ENCODE peak calls at places on chromosomes 1 and 21, in eight cellular contexts. B is progenitor cell of endocrine pancreas, I is cardiac fibroblast, E is HFFc6, M is lower leg skin, W is omental fat pad, F is mucosa of descending colon, S is GM23338. P is an unnamed sample.

GRCh38 chr1:109712321-109712864 is 342 bp downstream of the GSTM5 start:
- DNase-seq in B (no peak), I (no peak), E (no peak), M (no peak), W (no peak), F (no peak), S (no peak), P (no peak)

GRCh38 chr1:222105393-222105737 is 363.5 kb upstream of the DUSP10 start:
- DNase-seq in B (no peak), I (no peak), E (no peak), M (no peak), W (no peak), F (peak), S (no peak), P (no peak)

GRCh38 chr1:158146165-158146564 is 34.5 kb upstream of the CD1D start:
- DNase-seq in B (no peak), I (peak), E (peak), M (no peak), W (no peak), F (no peak), S (no peak), P (no peak)

GRCh38 chr1:158818560-158818959 is 12.6 kb upstream of the MNDA start:
- DNase-seq in B (no peak), I (no peak), E (no peak), M (no peak), W (no peak), F (no peak), S (no peak), P (no peak)

GRCh38 chr1:165824269-165824643 is 3.2 kb upstream of the UCK2 start:
- DNase-seq in B (no peak), I (no peak), E (no peak), M (no peak), W (no peak), F (no peak), S (no peak), P (no peak)

GRCh38 chr21:44065428-44065827 is 41.8 kb upstream of the PWP2 start:
- DNase-seq in B (no peak), I (peak), E (no peak), M (peak), W (no peak), F (peak), S (no peak), P (peak)

GRCh38 chr1:244050835-244051444 is at the start of gene ZBTB18:
- DNase-seq in B (no peak), I (peak), E (peak), M (peak), W (no peak), F (peak), S (peak), P (no peak)

GRCh38 chr1:196680107-196680506 is 28.3 kb downstream of the CFH start:
- DNase-seq in B (no peak), I (no peak), E (no peak), M (no peak), W (no peak), F (no peak), S (no peak), P (no peak)

GRCh38 chr1:235207202-235207565 is 46.1 kb upstream of the RBM34 start:
- DNase-seq in B (no peak), I (no peak), E (no peak), M (no peak), W (no peak), F (no peak), S (no peak), P (no peak)

GRCh38 chr1:226436855-226437491 is 29.1 kb upstream of the PARP1 start:
- DNase-seq in B (no peak), I (no peak), E (no peak), M (peak), W (no peak), F (no peak), S (no peak), P (peak)

GRCh38 chr21:38861006-38861405 is 55.3 kb downstream of the ETS2 start:
- DNase-seq in B (no peak), I (peak), E (no peak), M (no peak), W (no peak), F (no peak), S (no peak), P (no peak)

GRCh38 chr1:84103197-84103992 is 40.7 kb upstream of the PRKACB start:
- DNase-seq in B (no peak), I (peak), E (peak), M (no peak), W (no peak), F (peak), S (peak), P (no peak)

GRCh38 chr1:245319161-245319560 is 164.4 kb downstream of the KIF26B start:
- DNase-seq in B (no peak), I (no peak), E (no peak), M (no peak), W (no peak), F (no peak), S (no peak), P (no peak)

GRCh38 chr1:220298470-220298869 is 26.2 kb upstream of the RAB3GAP2 start:
- DNase-seq in B (no peak), I (no peak), E (no peak), M (no peak), W (no peak), F (no peak), S (peak), P (no peak)

GRCh38 chr1:56920551-56920950 is 45.3 kb downstream of the C8B start:
- DNase-seq in B (no peak), I (peak), E (no peak), M (no peak), W (no peak), F (no peak), S (no peak), P (no peak)

GRCh38 chr1:11610629-11611180 is 43.5 kb downstream of the FBXO2 start:
- DNase-seq in B (no peak), I (no peak), E (no peak), M (no peak), W (no peak), F (no peak), S (no peak), P (no peak)

GRCh38 chr1:53525595-53525994 is 66.4 kb downstream of the DMRTB1 start:
- DNase-seq in B (no peak), I (no peak), E (peak), M (no peak), W (no peak), F (no peak), S (peak), P (no peak)

GRCh38 chr1:20143734-20144565 is 4.8 kb downstream of the PLA2G2F start:
- DNase-seq in B (no peak), I (no peak), E (no peak), M (no peak), W (no peak), F (no peak), S (no peak), P (no peak)

GRCh38 chr1:117466761-117467160 is 99.5 kb downstream of the MAN1A2 start:
- DNase-seq in B (no peak), I (peak), E (no peak), M (no peak), W (no peak), F (no peak), S (no peak), P (no peak)

GRCh38 chr1:156126701-156127534 is 12.4 kb downstream of the LMNA start:
- DNase-seq in B (no peak), I (peak), E (peak), M (peak), W (no peak), F (peak), S (no peak), P (no peak)

GRCh38 chr1:246566808-246567154 is 525 bp downstream of the CNST start:
- DNase-seq in B (no peak), I (peak), E (peak), M (no peak), W (no peak), F (no peak), S (no peak), P (no peak)

GRCh38 chr1:199297174-199297573 is 658.3 kb downstream of the PTPRC start:
- DNase-seq in B (no peak), I (no peak), E (no peak), M (no peak), W (no peak), F (no peak), S (no peak), P (no peak)

GRCh38 chr1:21050031-21050430 is 126.7 kb downstream of the EIF4G3 start:
- DNase-seq in B (no peak), I (peak), E (no peak), M (no peak), W (no peak), F (no peak), S (no peak), P (no peak)

GRCh38 chr21:46661211-46661625 is 25.7 kb downstream of the PRMT2 start:
- DNase-seq in B (no peak), I (peak), E (peak), M (no peak), W (no peak), F (peak), S (peak), P (no peak)

GRCh38 chr1:167223144-167224103 is 2.7 kb downstream of the POU2F1 start:
- DNase-seq in B (no peak), I (no peak), E (peak), M (no peak), W (no peak), F (no peak), S (no peak), P (no peak)

GRCh38 chr1:96309783-96310182 is 411.8 kb upstream of the PTBP2 start:
- DNase-seq in B (no peak), I (peak), E (peak), M (no peak), W (no peak), F (peak), S (no peak), P (no peak)

GRCh38 chr1:4177425-4178150 is 277.5 kb upstream of the C1orf174 start:
- DNase-seq in B (no peak), I (no peak), E (no peak), M (peak), W (no peak), F (no peak), S (no peak), P (peak)

GRCh38 chr21:33848252-33848953 is 67.2 kb downstream of the ATP5PO start:
- DNase-seq in B (no peak), I (no peak), E (no peak), M (no peak), W (no peak), F (peak), S (no peak), P (no peak)

GRCh38 chr1:176976771-176977170 is 187.7 kb downstream of the ASTN1 start:
- DNase-seq in B (no peak), I (no peak), E (no peak), M (no peak), W (no peak), F (no peak), S (no peak), P (no peak)

GRCh38 chr1:235336903-235337302 is 8.5 kb downstream of the GGPS1 start:
- DNase-seq in B (no peak), I (peak), E (no peak), M (no peak), W (no peak), F (no peak), S (no peak), P (no peak)

DNA sequence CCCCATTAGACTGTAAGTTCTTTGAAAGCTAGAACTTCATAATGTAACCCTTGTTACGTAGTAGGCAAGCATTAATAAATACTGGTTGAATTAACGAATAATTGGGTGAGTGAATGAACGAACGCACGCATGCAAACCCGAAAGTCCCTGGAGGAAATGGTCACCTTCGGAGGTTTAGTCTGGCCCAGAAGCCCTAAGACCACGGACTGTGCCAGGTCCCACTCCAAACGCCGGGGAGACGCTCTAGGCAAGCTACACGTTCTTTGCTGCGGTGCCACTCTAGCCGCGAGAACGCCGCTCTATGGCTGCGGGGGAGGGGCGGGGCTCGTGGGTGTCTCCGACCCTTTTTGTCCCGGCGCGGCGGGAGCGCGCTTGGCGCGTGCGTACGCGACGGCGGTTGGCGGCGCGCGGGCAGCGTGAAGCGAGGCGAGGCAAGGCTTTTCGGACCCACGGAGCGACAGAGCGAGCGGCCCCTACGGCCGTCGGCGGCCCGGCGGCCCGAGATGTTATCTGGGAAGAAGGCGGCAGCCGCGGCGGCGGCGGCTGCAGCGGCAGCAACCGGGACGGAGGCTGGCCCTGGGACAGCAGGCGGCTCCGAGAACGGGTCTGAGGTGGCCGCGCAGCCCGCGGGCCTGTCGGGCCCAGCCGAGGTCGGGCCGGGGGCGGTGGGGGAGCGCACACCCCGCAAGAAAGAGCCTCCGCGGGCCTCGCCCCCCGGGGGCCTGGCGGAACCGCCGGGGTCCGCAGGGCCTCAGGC is at the start of gene KDM1A:
- DNase-seq in B (peak), I (peak), E (peak), M (peak), W (peak), F (peak), S (peak), P (peak)
- TF ChIP-seq CTCF in B (peak), I (no peak), E (no peak), M (no peak), W (no peak), F (no peak), S (no peak), P (no peak)

GRCh38 chr21:45289134-45289533 is 1.4 kb upstream of the POFUT2 start:
- DNase-seq in B (no peak), I (no peak), E (no peak), M (peak), W (no peak), F (no peak), S (no peak), P (no peak)

GRCh38 chr21:45290948-45291612 is 3.4 kb upstream of the POFUT2 start:
- DNase-seq in B (peak), I (peak), E (no peak), M (peak), W (no peak), F (no peak), S (no peak), P (no peak)

GRCh38 chr21:45291613-45292398 is 4.1 kb upstream of the POFUT2 start:
- DNase-seq in B (peak), I (no peak), E (no peak), M (peak), W (no peak), F (no peak), S (no peak), P (peak)

GRCh38 chr21:45288441-45288841 is 746 bp upstream of the POFUT2 start:
- DNase-seq in B (peak), I (no peak), E (no peak), M (peak), W (no peak), F (no peak), S (peak), P (no peak)

GRCh38 chr21:45289655-45290515 is 2.2 kb upstream of the POFUT2 start:
- DNase-seq in B (peak), I (no peak), E (no peak), M (peak), W (no peak), F (no peak), S (peak), P (no peak)
- TF ChIP-seq CTCF in B (peak), I (peak), E (peak), M (no peak), W (no peak), F (no peak), S (peak), P (no peak)

GRCh38 chr1:232621050-232621449 is 8.9 kb downstream of the SIPA1L2 start:
- DNase-seq in B (no peak), I (no peak), E (no peak), M (no peak), W (no peak), F (no peak), S (no peak), P (no peak)
- TF ChIP-seq CTCF in B (no peak), I (no peak), E (no peak), M (no peak), W (no peak), F (no peak), S (no peak), P (no peak)

GRCh38 chr1:201714542-201715276 is 114.2 kb upstream of the IPO9 start:
- DNase-seq in B (no peak), I (peak), E (peak), M (peak), W (peak), F (peak), S (no peak), P (no peak)

GRCh38 chr1:201715351-201715750 is 113.6 kb upstream of the IPO9 start:
- DNase-seq in B (no peak), I (no peak), E (no peak), M (no peak), W (no peak), F (no peak), S (no peak), P (peak)

GRCh38 chr1:201716742-201717135 is 112.2 kb upstream of the IPO9 start:
- DNase-seq in B (no peak), I (no peak), E (no peak), M (no peak), W (no peak), F (no peak), S (no peak), P (peak)

GRCh38 chr1:201717286-201717685 is 111.7 kb upstream of the IPO9 start:
- DNase-seq in B (no peak), I (no peak), E (no peak), M (no peak), W (no peak), F (no peak), S (no peak), P (peak)

GRCh38 chr1:201715801-201716741 is 112.9 kb upstream of the IPO9 start:
- DNase-seq in B (no peak), I (no peak), E (no peak), M (no peak), W (no peak), F (no peak), S (no peak), P (peak)
- TF ChIP-seq CTCF in B (no peak), I (no peak), E (no peak), M (no peak), W (no peak), F (no peak), S (no peak), P (no peak)

GRCh38 chr1:18572022-18572920 is 58.4 kb upstream of the PAX7 start:
- DNase-seq in B (no peak), I (no peak), E (no peak), M (no peak), W (no peak), F (no peak), S (peak), P (no peak)

GRCh38 chr1:18573170-18573569 is 57.5 kb upstream of the PAX7 start:
- DNase-seq in B (no peak), I (no peak), E (no peak), M (no peak), W (no peak), F (no peak), S (no peak), P (no peak)

GRCh38 chr1:18574754-18575153 is 55.9 kb upstream of the PAX7 start:
- DNase-seq in B (no peak), I (no peak), E (no peak), M (no peak), W (no peak), F (no peak), S (no peak), P (no peak)

GRCh38 chr1:18578271-18578670 is 52.4 kb upstream of the PAX7 start:
- DNase-seq in B (no peak), I (no peak), E (no peak), M (no peak), W (no peak), F (no peak), S (no peak), P (no peak)

DNA sequence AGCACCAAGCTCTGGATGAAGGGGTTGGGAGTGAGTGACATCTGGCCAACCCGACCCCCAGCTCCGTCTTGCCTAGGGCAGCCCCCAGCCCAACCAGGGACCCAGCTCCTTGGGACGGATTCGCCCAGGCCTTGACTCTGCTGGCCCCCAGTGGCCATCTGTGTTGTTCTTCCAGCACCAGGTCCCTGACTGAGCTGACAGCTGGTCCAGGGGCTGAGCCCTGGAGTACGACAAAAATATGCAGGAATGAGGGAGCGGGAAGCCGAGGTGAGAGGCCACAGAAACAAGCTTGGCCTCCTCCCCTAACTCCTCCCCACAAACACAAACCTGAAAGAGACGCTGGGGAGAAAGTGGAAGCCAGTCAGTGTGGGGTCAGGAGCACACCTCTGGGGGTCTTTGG is 55.0 kb upstream of the PAX7 start:
- DNase-seq in B (peak), I (no peak), E (no peak), M (peak), W (peak), F (peak), S (peak), P (no peak)
- TF ChIP-seq CTCF in B (peak), I (peak), E (peak), M (no peak), W (no peak), F (peak), S (peak), P (peak)

DNA sequence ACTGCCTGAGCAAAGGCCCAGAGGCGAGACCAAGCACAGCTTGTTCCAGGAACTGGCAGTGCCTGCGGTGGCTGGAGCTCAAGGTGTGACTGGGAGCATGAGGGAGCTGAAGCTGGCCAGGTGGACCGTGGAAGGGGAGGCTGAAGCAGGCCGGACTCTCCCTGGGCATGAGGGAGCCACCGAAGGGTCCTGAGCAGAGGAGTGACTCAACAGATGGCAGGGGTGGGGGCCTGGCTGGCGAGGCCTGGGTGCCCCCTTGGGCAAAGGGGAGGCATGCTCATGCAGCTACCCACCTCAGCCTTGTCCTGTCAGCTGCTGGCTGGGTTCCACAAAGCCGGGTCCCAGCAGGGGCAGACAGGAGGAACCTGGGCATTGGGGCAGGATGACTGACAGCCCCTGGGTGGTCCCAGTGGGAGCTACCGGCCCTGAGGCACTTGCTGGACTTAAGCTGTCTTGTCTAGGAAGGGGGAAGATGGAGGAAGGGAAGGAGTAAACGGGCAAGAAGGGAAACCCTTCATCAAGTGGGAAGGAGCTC is 118.9 kb downstream of the LACTBL1 start:
- DNase-seq in B (no peak), I (no peak), E (no peak), M (no peak), W (no peak), F (no peak), S (no peak), P (no peak)
- TF ChIP-seq CTCF in B (no peak), I (no peak), E (no peak), M (no peak), W (no peak), F (no peak), S (no peak), P (no peak)